ENCODE peak calls at places on chromosomes 5 and 9, in nine cellular contexts. F is A549, K is RWPE2, Z is hepatocyte, V is fibroblast of mammary gland, D is left ventricle myocardium inferior, P is psoas muscle, X is cardiac fibroblast, R is sigmoid colon. T is an unnamed sample.

GRCh38 chr5:141843156-141843927 is 34.9 kb downstream of the PCDH1 start:
- DNase-seq in Z (no peak), D (no peak), P (no peak), X (peak; percentile 31), V (no peak), R (no peak), F (no peak), K (no peak), T (peak; percentile 66)

GRCh38 chr9:108618906-108619550 is 236.8 kb downstream of the ACTL7B start:
- DNase-seq in F (no peak), V (peak; percentile 36), Z (no peak), P (no peak), X (no peak), K (no peak), D (no peak), R (no peak), T (no peak)

GRCh38 chr9:14670718-14671117 is 22.5 kb downstream of the ZDHHC21 start:
- DNase-seq in Z (no peak), F (no peak), V (peak; percentile 54), R (no peak), P (no peak), X (peak; percentile 47), D (no peak), K (no peak), T (no peak)

GRCh38 chr5:14954620-14955343 is 83.2 kb upstream of the ANKH start:
- DNase-seq in K (no peak), X (peak; percentile 16), R (no peak), D (peak; percentile 38), Z (no peak), F (no peak), V (no peak), P (no peak), T (no peak)

GRCh38 chr9:19085295-19085694 is 17.4 kb downstream of the HAUS6 start:
- DNase-seq in F (peak; percentile 23), X (no peak), V (peak; percentile 18), K (no peak), R (no peak), Z (peak; percentile 16), P (no peak), D (no peak), T (no peak)

GRCh38 chr5:55063899-55064298 is 38.5 kb upstream of the GZMA start:
- DNase-seq in D (no peak), X (no peak), V (no peak), R (no peak), Z (no peak), K (no peak), P (no peak), F (no peak), T (no peak)

GRCh38 chr5:129973716-129974426 is 69.6 kb downstream of the CHSY3 start:
- DNase-seq in V (peak; percentile 36), X (peak; percentile 50), F (no peak), P (no peak), D (no peak), Z (no peak), R (no peak), K (no peak), T (no peak)

GRCh38 chr9:107612136-107612535 is 122.6 kb upstream of the KLF4 start:
- DNase-seq in R (peak; percentile 92), P (peak; percentile 87), V (peak; percentile 67), F (no peak), K (no peak), D (peak; percentile 76), Z (peak; percentile 52), X (peak; percentile 82), T (no peak)

GRCh38 chr9:2155966-2156365 is 140.8 kb downstream of the SMARCA2 start:
- DNase-seq in V (no peak), D (no peak), X (no peak), R (no peak), Z (no peak), K (no peak), P (no peak), F (no peak), T (no peak)
- H3K4me3 ChIP-seq in V (no peak overlapping the region), D (no peak overlapping the region), X (no peak overlapping the region), R (no peak overlapping the region), Z (no peak overlapping the region), K (no peak overlapping the region), P (no peak overlapping the region), F (no peak overlapping the region), T (no peak overlapping the region)

GRCh38 chr5:148827723-148828122 is 1.3 kb downstream of the ADRB2 start:
- DNase-seq in D (no peak), R (no peak), X (no peak), K (no peak), V (no peak), Z (peak; percentile 22), F (no peak), P (no peak), T (peak; percentile 77)
- H3K4me3 ChIP-seq in D (peak overlapping the region; percentile 76), R (peak overlapping the region; percentile 56), X (no peak overlapping the region), K (peak overlapping the region; percentile 48), V (no peak overlapping the region), Z (no peak overlapping the region), F (no peak overlapping the region), P (peak overlapping the region; percentile 86), T (peak overlapping the region; percentile 47)

GRCh38 chr5:76765249-76765648 is 49.3 kb downstream of the F2R start:
- DNase-seq in R (no peak), P (no peak), X (peak; percentile 52), F (no peak), Z (no peak), K (no peak), D (no peak), V (peak; percentile 87), T (no peak)
- H3K4me3 ChIP-seq in R (no peak overlapping the region), P (no peak overlapping the region), X (no peak overlapping the region), F (no peak overlapping the region), Z (no peak overlapping the region), K (no peak overlapping the region), D (no peak overlapping the region), V (no peak overlapping the region), T (no peak overlapping the region)

GRCh38 chr5:87210743-87211142 is 56.9 kb upstream of the RASA1 start:
- DNase-seq in X (no peak), K (no peak), R (no peak), V (no peak), Z (no peak), P (no peak), D (no peak), F (no peak), T (no peak)
- H3K4me3 ChIP-seq in X (no peak overlapping the region), K (no peak overlapping the region), R (no peak overlapping the region), V (no peak overlapping the region), Z (no peak overlapping the region), P (no peak overlapping the region), D (no peak overlapping the region), F (no peak overlapping the region), T (no peak overlapping the region)

GRCh38 chr5:27034531-27034930 is 3.9 kb downstream of the CDH9 start:
- DNase-seq in V (no peak), D (no peak), X (no peak), F (no peak), K (no peak), R (no peak), Z (no peak), P (no peak), T (no peak)

GRCh38 chr5:27041372-27041771 is 3.0 kb upstream of the CDH9 start:
- DNase-seq in Z (no peak), R (no peak), P (no peak), V (no peak), D (no peak), F (no peak), X (no peak), K (no peak), T (no peak)

DNA sequence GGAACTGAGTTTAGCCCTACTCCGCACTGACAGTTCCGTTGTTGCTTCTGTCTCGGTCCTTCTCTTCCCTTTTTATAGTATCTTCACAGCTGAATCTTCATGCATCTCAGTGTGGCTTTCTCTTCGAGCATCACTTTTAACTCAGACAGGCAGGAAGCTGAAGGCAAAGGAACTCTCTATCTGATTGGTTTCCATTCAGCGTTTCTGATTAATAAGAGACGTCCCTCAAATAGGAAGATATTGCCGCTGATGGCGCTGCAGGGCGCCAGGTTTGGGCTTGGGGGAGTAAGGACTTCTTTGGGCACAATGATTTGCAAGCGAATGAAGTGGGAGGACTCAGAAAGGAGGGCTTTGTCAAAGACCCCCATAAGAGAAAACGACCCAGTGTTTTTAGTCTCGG is at the start of gene CDH9:
- DNase-seq in R (no peak), K (no peak), D (no peak), P (no peak), V (no peak), X (no peak), F (peak; percentile 6), Z (no peak), T (no peak)
- H3K4me3 ChIP-seq in R (no peak within 1 kb of the TSS), K (no peak within 1 kb of the TSS), D (no peak within 1 kb of the TSS), P (no peak within 1 kb of the TSS), V (no peak within 1 kb of the TSS), X (no peak within 1 kb of the TSS), F (peak within 1 kb of the TSS; percentile 36), Z (peak within 1 kb of the TSS; percentile 4), T (no peak within 1 kb of the TSS)

DNA sequence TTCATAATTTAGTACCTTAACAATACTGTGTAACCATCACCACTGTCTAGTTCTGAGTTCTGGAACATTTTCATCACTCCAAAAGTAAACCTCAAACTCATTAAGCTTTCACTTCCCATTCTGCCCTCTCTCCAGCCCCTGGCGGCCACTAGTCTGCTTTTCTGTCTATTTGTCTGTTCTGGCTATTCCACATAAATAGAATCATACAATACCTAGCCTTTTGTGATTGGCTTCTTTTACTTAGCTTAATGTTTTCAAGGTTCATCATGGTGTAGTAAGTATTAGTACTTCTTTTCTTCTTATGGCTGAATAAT is 138.7 kb downstream of the RAPGEF6 start:
- DNase-seq in K (no peak), P (no peak), Z (no peak), D (no peak), V (no peak), F (no peak), R (no peak), X (no peak), T (no peak)
- H3K4me3 ChIP-seq in K (no peak overlapping the region), P (no peak overlapping the region), Z (no peak overlapping the region), D (no peak overlapping the region), V (no peak overlapping the region), F (no peak overlapping the region), R (no peak overlapping the region), X (no peak overlapping the region), T (no peak overlapping the region)

GRCh38 chr5:100777680-100778281 is 125.3 kb downstream of the ST8SIA4 start:
- DNase-seq in X (peak; percentile 85), K (peak; percentile 69), F (peak; percentile 42), D (no peak), V (peak; percentile 83), R (no peak), P (no peak), Z (peak; percentile 46), T (peak; percentile 80)

GRCh38 chr5:100776244-100776643 is 126.8 kb downstream of the ST8SIA4 start:
- DNase-seq in R (no peak), X (peak; percentile 5), V (peak; percentile 22), D (no peak), Z (no peak), K (no peak), F (no peak), P (no peak), T (no peak)

GRCh38 chr5:100779669-100780375 is 123.3 kb downstream of the ST8SIA4 start:
- DNase-seq in Z (no peak), D (no peak), P (no peak), R (no peak), X (no peak), K (no peak), F (no peak), V (no peak), T (no peak)

GRCh38 chr5:100780376-100780870 is 122.7 kb downstream of the ST8SIA4 start:
- DNase-seq in P (no peak), X (no peak), V (no peak), Z (no peak), F (no peak), R (no peak), K (no peak), D (no peak), T (no peak)
- H3K4me3 ChIP-seq in P (no peak overlapping the region), X (no peak overlapping the region), V (no peak overlapping the region), Z (no peak overlapping the region), F (no peak overlapping the region), R (no peak overlapping the region), K (no peak overlapping the region), D (peak overlapping the region; percentile 5), T (no peak overlapping the region)